ENCODE peak calls at places on chromosomes 5 and 9, in four cellular contexts. One of them, this sample, is unnamed.

GRCh38 chr9:109286571-109286977 is 34.3 kb downstream of the EPB41L4B start:
- DNase-seq in NT2/D1: no peak
- DNase-seq in HCT116: no peak
- DNase-seq in CD4-positive, alpha-beta T cell: no peak
- DNase-seq in this sample: peak

GRCh38 chr5:137487600-137487999 is 11.5 kb downstream of the SPOCK1 start:
- DNase-seq in HCT116: no peak
- DNase-seq in CD4-positive, alpha-beta T cell: no peak
- DNase-seq in NT2/D1: no peak
- DNase-seq in this sample: no peak

GRCh38 chr9:120718328-120718727 is 4.1 kb upstream of the MEGF9 start:
- DNase-seq in HCT116: no peak
- DNase-seq in CD4-positive, alpha-beta T cell: no peak
- DNase-seq in NT2/D1: no peak
- DNase-seq in this sample: no peak

GRCh38 chr5:125023673-125024072 is 277.2 kb upstream of the ZNF608 start:
- DNase-seq in NT2/D1: no peak
- DNase-seq in CD4-positive, alpha-beta T cell: no peak
- DNase-seq in HCT116: no peak
- DNase-seq in this sample: no peak

GRCh38 chr5:95417971-95418370 is 26.8 kb downstream of the FAM81B start:
- DNase-seq in NT2/D1: no peak
- DNase-seq in HCT116: no peak
- DNase-seq in CD4-positive, alpha-beta T cell: no peak
- DNase-seq in this sample: peak

GRCh38 chr5:68292316-68292715 is 76.8 kb downstream of the PIK3R1 start:
- DNase-seq in CD4-positive, alpha-beta T cell: no peak
- DNase-seq in NT2/D1: no peak
- DNase-seq in HCT116: no peak
- DNase-seq in this sample: no peak

GRCh38 chr5:7541898-7542297 is 146.0 kb downstream of the ADCY2 start:
- DNase-seq in HCT116: no peak
- DNase-seq in CD4-positive, alpha-beta T cell: no peak
- DNase-seq in NT2/D1: no peak
- DNase-seq in this sample: no peak

GRCh38 chr9:134492281-134492691 is 149.3 kb upstream of the COL5A1 start:
- DNase-seq in CD4-positive, alpha-beta T cell: no peak
- DNase-seq in HCT116: no peak
- DNase-seq in NT2/D1: no peak
- DNase-seq in this sample: no peak

GRCh38 chr5:88674262-88675158 is 208.5 kb downstream of the MEF2C start:
- DNase-seq in NT2/D1: no peak
- DNase-seq in HCT116: no peak
- DNase-seq in CD4-positive, alpha-beta T cell: no peak
- DNase-seq in this sample: no peak

GRCh38 chr9:101465330-101465915 is 29.8 kb upstream of the ALDOB start:
- DNase-seq in NT2/D1: no peak
- DNase-seq in CD4-positive, alpha-beta T cell: no peak
- DNase-seq in HCT116: peak
- DNase-seq in this sample: no peak

GRCh38 chr5:83097582-83098265 is 20.4 kb downstream of the XRCC4 start:
- DNase-seq in NT2/D1: no peak
- DNase-seq in CD4-positive, alpha-beta T cell: no peak
- DNase-seq in HCT116: no peak
- DNase-seq in this sample: no peak

GRCh38 chr5:146539973-146540372 is 24.0 kb upstream of the GPR151 start:
- DNase-seq in NT2/D1: no peak
- DNase-seq in HCT116: no peak
- DNase-seq in CD4-positive, alpha-beta T cell: no peak
- DNase-seq in this sample: no peak

GRCh38 chr9:87606921-87607521 is 109.4 kb downstream of the DAPK1 start:
- DNase-seq in CD4-positive, alpha-beta T cell: no peak
- DNase-seq in HCT116: no peak
- DNase-seq in NT2/D1: no peak
- DNase-seq in this sample: no peak

GRCh38 chr9:82209797-82210470 is 221.4 kb downstream of the SPATA31D1 start:
- DNase-seq in HCT116: no peak
- DNase-seq in NT2/D1: no peak
- DNase-seq in CD4-positive, alpha-beta T cell: no peak
- DNase-seq in this sample: no peak

GRCh38 chr5:168177831-168178450 is 113.5 kb upstream of the WWC1 start:
- DNase-seq in CD4-positive, alpha-beta T cell: no peak
- DNase-seq in NT2/D1: no peak
- DNase-seq in HCT116: no peak
- DNase-seq in this sample: no peak

GRCh38 chr5:95446560-95447221 is 55.5 kb downstream of the FAM81B start:
- DNase-seq in CD4-positive, alpha-beta T cell: no peak
- DNase-seq in HCT116: no peak
- DNase-seq in NT2/D1: no peak
- DNase-seq in this sample: no peak

GRCh38 chr5:1707467-1707866 is 92.2 kb downstream of the MRPL36 start:
- DNase-seq in CD4-positive, alpha-beta T cell: no peak
- DNase-seq in HCT116: no peak
- DNase-seq in NT2/D1: no peak
- DNase-seq in this sample: no peak

GRCh38 chr9:126275386-126276001 is 51.1 kb upstream of the MVB12B start:
- DNase-seq in HCT116: no peak
- DNase-seq in NT2/D1: peak
- DNase-seq in CD4-positive, alpha-beta T cell: no peak
- DNase-seq in this sample: no peak

GRCh38 chr5:66010476-66010875 is 84.1 kb downstream of the ERBIN start:
- DNase-seq in CD4-positive, alpha-beta T cell: no peak
- DNase-seq in NT2/D1: no peak
- DNase-seq in HCT116: no peak
- DNase-seq in this sample: peak

GRCh38 chr9:92564479-92564878 is 28.7 kb upstream of the ECM2 start:
- DNase-seq in CD4-positive, alpha-beta T cell: no peak
- DNase-seq in HCT116: no peak
- DNase-seq in NT2/D1: no peak
- DNase-seq in this sample: no peak

This sample was measured in Panc1.